ENCODE peak calls at places on chromosome 22, in seven cellular contexts. L is Calu3, V is chondrocyte, U is prostate gland, S is NCI-H1092 treated with DMSO at 0.1 percent for 48 hours, A is COLO829, Q is right lobe of liver. Z is an unnamed sample.

GRCh38 chr22:46626911-46627805 is 7.0 kb downstream of the GRAMD4 start:
- DNase-seq in L (no peak), V (peak; percentile 86), U (peak; percentile 86), S (no peak), A (no peak), Q (peak; percentile 21), Z (no peak)

GRCh38 chr22:45254789-45255261 is 14.1 kb upstream of the KIAA0930 start:
- DNase-seq in L (no peak), V (no peak), U (no peak), S (no peak), A (no peak), Q (no peak), Z (no peak)

GRCh38 chr22:35769974-35770373 is 52.3 kb downstream of the APOL5 start:
- DNase-seq in L (no peak), V (no peak), U (no peak), S (no peak), A (no peak), Q (no peak), Z (no peak)

GRCh38 chr22:39627865-39628562 is 57.5 kb downstream of the CACNA1I start:
- DNase-seq in L (no peak), V (no peak), U (no peak), S (no peak), A (no peak), Q (no peak), Z (no peak)

GRCh38 chr22:44755418-44755817 is 3.0 kb downstream of the ARHGAP8 start:
- DNase-seq in L (no peak), V (no peak), U (no peak), S (no peak), A (no peak), Q (no peak), Z (no peak)

GRCh38 chr22:24516301-24516737 is 21.2 kb downstream of the UPB1 start:
- DNase-seq in L (no peak), V (no peak), U (no peak), S (no peak), A (peak; percentile 28), Q (no peak), Z (peak; percentile 69)

GRCh38 chr22:38240734-38241252 is 32.0 kb downstream of the TMEM184B start:
- DNase-seq in L (peak; percentile 74), V (no peak), U (peak; percentile 36), S (peak; percentile 64), A (no peak), Q (no peak), Z (no peak)

GRCh38 chr22:36383110-36383581 is 4.6 kb downstream of the MYH9 start:
- DNase-seq in L (peak; percentile 50), V (no peak), U (no peak), S (no peak), A (no peak), Q (no peak), Z (no peak)

GRCh38 chr22:39613549-39613921 is 43.0 kb downstream of the CACNA1I start:
- DNase-seq in L (no peak), V (no peak), U (no peak), S (no peak), A (no peak), Q (no peak), Z (no peak)

GRCh38 chr22:27875951-27876350 is 43.1 kb downstream of the PITPNB start:
- DNase-seq in L (no peak), V (no peak), U (no peak), S (no peak), A (no peak), Q (no peak), Z (no peak)

GRCh38 chr22:19843107-19843856 is 11.4 kb downstream of the GNB1L start:
- DNase-seq in L (no peak), V (no peak), U (no peak), S (no peak), A (no peak), Q (no peak), Z (no peak)

GRCh38 chr22:50576070-50576469 is 2.2 kb downstream of the CPT1B start:
- DNase-seq in L (peak; percentile 27), V (no peak), U (no peak), S (peak; percentile 1), A (no peak), Q (no peak), Z (no peak)

GRCh38 chr22:30336752-30337460 is 10.2 kb upstream of the TBC1D10A start:
- DNase-seq in L (no peak), V (no peak), U (no peak), S (no peak), A (no peak), Q (no peak), Z (no peak)

GRCh38 chr22:46289244-46289891 is 7.3 kb upstream of the GTSE1 start:
- DNase-seq in L (no peak), V (no peak), U (no peak), S (no peak), A (no peak), Q (peak; percentile 22), Z (no peak)

GRCh38 chr22:25092119-25092518 is 107.5 kb upstream of the CRYBB3 start:
- DNase-seq in L (no peak), V (no peak), U (no peak), S (no peak), A (no peak), Q (no peak), Z (no peak)